ENCODE peak calls at places on chromosomes 2 and 18, in eight cellular contexts. P is ovary; Z is A549; R is lower lobe of right lung; B is fibroblast of lung; Q is CD8-positive, alpha-beta T cell; F is GM13976; C is left ventricle myocardium inferior. N is an unnamed sample.

GRCh38 chr2:5925620-5926019 is 233.4 kb downstream of the SOX11 start:
- DNase-seq in P (no peak), Z (no peak), R (no peak), B (no peak), Q (no peak), F (no peak), C (no peak), N (no peak)

GRCh38 chr2:105701042-105701441 is 43.7 kb upstream of the NCK2 start:
- DNase-seq in P (no peak), Z (no peak), R (no peak), B (no peak), Q (no peak), F (no peak), C (no peak), N (no peak)

GRCh38 chr2:6772366-6772710 is 93.4 kb downstream of the CMPK2 start:
- DNase-seq in P (no peak), Z (no peak), R (no peak), B (peak), Q (no peak), F (no peak), C (no peak), N (no peak)

GRCh38 chr2:207533609-207534008 is 3.8 kb downstream of the CREB1 start:
- DNase-seq in P (no peak), Z (no peak), R (no peak), B (no peak), Q (no peak), F (no peak), C (no peak), N (no peak)

GRCh38 chr2:128373346-128374000 is 54.8 kb upstream of the HS6ST1 start:
- DNase-seq in P (no peak), Z (no peak), R (no peak), B (no peak), Q (no peak), F (no peak), C (no peak), N (no peak)

GRCh38 chr18:58785171-58785805 is 79.4 kb upstream of the ZNF532 start:
- DNase-seq in P (no peak), Z (peak), R (no peak), B (peak), Q (no peak), F (no peak), C (no peak), N (no peak)

GRCh38 chr2:172300851-172301250 is 126.5 kb upstream of the ITGA6 start:
- DNase-seq in P (no peak), Z (no peak), R (no peak), B (no peak), Q (no peak), F (no peak), C (no peak), N (no peak)

GRCh38 chr18:13433685-13434084 is 215.1 kb downstream of the LDLRAD4 start:
- DNase-seq in P (no peak), Z (no peak), R (no peak), B (no peak), Q (no peak), F (no peak), C (no peak), N (no peak)

GRCh38 chr18:3852321-3852720 is 402.3 kb downstream of the TGIF1 start:
- DNase-seq in P (no peak), Z (no peak), R (no peak), B (no peak), Q (no peak), F (no peak), C (no peak), N (no peak)

GRCh38 chr18:73520229-73520628 is 627.4 kb downstream of the FBXO15 start:
- DNase-seq in P (no peak), Z (peak), R (no peak), B (no peak), Q (no peak), F (no peak), C (no peak), N (no peak)

GRCh38 chr2:9552491-9553178 is 3.0 kb downstream of the ADAM17 start:
- DNase-seq in P (no peak), Z (peak), R (no peak), B (peak), Q (no peak), F (peak), C (no peak), N (peak)

GRCh38 chr2:33317369-33318015 is 159.0 kb upstream of the RASGRP3 start:
- DNase-seq in P (no peak), Z (no peak), R (no peak), B (no peak), Q (no peak), F (no peak), C (no peak), N (no peak)

GRCh38 chr18:74796928-74797576 is 199.4 kb downstream of the ZNF407 start:
- DNase-seq in P (no peak), Z (no peak), R (no peak), B (peak), Q (no peak), F (peak), C (no peak), N (peak)

GRCh38 chr2:34910018-34910417 is 1310.9 kb upstream of the FAM98A start:
- DNase-seq in P (no peak), Z (no peak), R (no peak), B (no peak), Q (no peak), F (no peak), C (no peak), N (no peak)

GRCh38 chr2:8491296-8492048 is 190.4 kb upstream of the ID2 start:
- DNase-seq in P (peak), Z (no peak), R (no peak), B (no peak), Q (no peak), F (no peak), C (no peak), N (no peak)

DNA sequence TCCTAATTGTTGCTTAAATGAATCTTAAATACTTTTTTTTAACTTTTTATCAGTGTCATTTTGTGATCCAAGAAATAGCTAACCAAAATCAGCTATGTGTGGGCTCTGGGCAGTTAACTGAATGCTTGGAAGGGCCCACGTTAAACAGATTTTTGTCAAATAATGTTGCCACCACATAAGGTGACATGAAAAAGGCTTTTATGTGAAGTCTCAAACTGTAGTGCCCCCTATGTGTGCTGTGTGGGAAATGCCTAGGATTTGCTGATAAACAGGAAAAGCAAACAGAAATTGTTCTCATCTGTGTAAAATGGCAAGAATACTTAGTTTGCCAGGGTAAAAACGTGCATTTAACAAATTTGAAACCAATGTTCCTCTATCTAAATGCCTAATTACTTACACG is 242.2 kb downstream of the ZNF516 start:
- DNase-seq in P (no peak), Z (peak), R (no peak), B (no peak), Q (no peak), F (no peak), C (no peak), N (no peak)
- TF ChIP-seq CTCF in P (no peak), Z (no peak), R (no peak), B (peak), Q (no peak), F (peak), C (peak), N (peak)

GRCh38 chr2:65999790-66000189 is 435.1 kb upstream of the MEIS1 start:
- DNase-seq in P (no peak), Z (no peak), R (no peak), B (no peak), Q (no peak), F (no peak), C (no peak), N (no peak)
- TF ChIP-seq CTCF in P (no peak), Z (no peak), R (no peak), B (peak), Q (no peak), F (no peak), C (no peak), N (no peak)

GRCh38 chr18:9535430-9535972 is 60.2 kb downstream of the RALBP1 start:
- DNase-seq in P (peak), Z (peak), R (no peak), B (peak), Q (no peak), F (no peak), C (no peak), N (no peak)
- TF ChIP-seq CTCF in P (no peak), Z (no peak), R (no peak), B (no peak), Q (no peak), F (no peak), C (no peak), N (no peak)

DNA sequence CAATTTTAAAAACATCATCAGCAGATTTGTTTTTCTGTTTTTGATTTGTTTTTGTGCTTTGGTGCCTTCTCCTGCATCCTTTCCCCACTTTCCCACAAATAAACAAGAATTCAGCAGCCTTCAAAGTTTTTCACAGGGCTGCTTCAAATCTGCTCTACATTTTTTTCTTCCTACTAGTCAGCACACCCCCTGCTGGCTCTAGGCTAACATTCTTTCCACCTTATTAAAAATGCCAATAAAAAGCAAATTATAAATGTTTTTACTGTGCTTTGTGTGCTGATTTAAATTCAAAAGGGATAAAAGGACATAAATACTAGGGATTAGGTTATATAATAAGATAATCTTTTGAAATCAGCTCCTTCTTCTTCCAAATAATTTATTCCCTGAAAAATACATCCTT is 6.2 kb upstream of the CNTNAP5 start:
- DNase-seq in P (no peak), Z (no peak), R (no peak), B (no peak), Q (no peak), F (no peak), C (no peak), N (no peak)
- TF ChIP-seq CTCF in P (no peak), Z (no peak), R (no peak), B (no peak), Q (no peak), F (no peak), C (no peak), N (no peak)

DNA sequence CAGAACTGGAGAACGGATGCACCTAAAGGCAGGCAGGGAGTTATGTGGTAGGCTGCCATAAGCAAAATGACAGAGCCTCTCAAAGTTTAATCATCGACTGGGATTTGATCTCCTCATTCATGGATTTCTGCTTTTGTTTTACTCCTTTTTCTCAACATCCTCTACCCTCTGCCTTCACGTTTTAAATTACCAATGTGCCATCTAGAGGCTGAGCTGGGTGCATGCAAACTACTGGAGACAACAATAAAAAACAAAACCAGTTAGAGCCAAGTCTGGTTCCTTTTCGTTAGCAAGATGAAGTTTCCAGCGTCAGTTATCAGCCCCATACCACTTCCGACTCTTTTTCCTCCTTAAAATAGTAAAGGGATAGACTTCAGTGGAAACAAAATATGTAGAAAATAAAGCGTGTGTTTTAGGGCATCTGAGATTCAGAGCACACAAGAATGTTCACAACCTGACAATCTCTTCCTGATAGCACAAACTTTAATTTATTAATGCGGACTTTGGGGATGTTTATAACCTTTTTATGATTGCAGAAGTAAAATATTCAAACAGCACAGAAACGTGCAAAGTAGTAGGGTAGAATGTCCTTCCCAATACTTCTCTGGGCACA is 117.0 kb downstream of the LAMA1 start:
- DNase-seq in P (no peak), Z (no peak), R (no peak), B (no peak), Q (no peak), F (no peak), C (no peak), N (no peak)
- TF ChIP-seq CTCF in P (no peak), Z (peak), R (peak), B (peak), Q (no peak), F (no peak), C (peak), N (no peak)

GRCh38 chr2:203648273-203648672 is 58.2 kb upstream of the CD28 start:
- DNase-seq in P (no peak), Z (peak), R (no peak), B (no peak), Q (no peak), F (no peak), C (no peak), N (no peak)

GRCh38 chr2:203647579-203647978 is 58.9 kb upstream of the CD28 start:
- DNase-seq in P (no peak), Z (no peak), R (no peak), B (no peak), Q (no peak), F (no peak), C (no peak), N (no peak)

GRCh38 chr2:203649176-203649814 is 57.1 kb upstream of the CD28 start:
- DNase-seq in P (no peak), Z (no peak), R (no peak), B (no peak), Q (no peak), F (no peak), C (no peak), N (no peak)

GRCh38 chr2:203646961-203647360 is 59.5 kb upstream of the CD28 start:
- DNase-seq in P (no peak), Z (no peak), R (no peak), B (no peak), Q (no peak), F (no peak), C (no peak), N (no peak)

GRCh38 chr2:203646266-203646864 is 60.1 kb upstream of the CD28 start:
- DNase-seq in P (no peak), Z (no peak), R (no peak), B (no peak), Q (no peak), F (no peak), C (no peak), N (no peak)
- TF ChIP-seq CTCF in P (no peak), Z (no peak), R (no peak), B (no peak), Q (no peak), F (no peak), C (no peak), N (no peak)

GRCh38 chr2:20600756-20601325 is 50.1 kb downstream of the HS1BP3 start:
- DNase-seq in P (no peak), Z (no peak), R (no peak), B (no peak), Q (no peak), F (no peak), C (no peak), N (no peak)
- TF ChIP-seq CTCF in P (no peak), Z (peak), R (peak), B (peak), Q (no peak), F (no peak), C (peak), N (no peak)

DNA sequence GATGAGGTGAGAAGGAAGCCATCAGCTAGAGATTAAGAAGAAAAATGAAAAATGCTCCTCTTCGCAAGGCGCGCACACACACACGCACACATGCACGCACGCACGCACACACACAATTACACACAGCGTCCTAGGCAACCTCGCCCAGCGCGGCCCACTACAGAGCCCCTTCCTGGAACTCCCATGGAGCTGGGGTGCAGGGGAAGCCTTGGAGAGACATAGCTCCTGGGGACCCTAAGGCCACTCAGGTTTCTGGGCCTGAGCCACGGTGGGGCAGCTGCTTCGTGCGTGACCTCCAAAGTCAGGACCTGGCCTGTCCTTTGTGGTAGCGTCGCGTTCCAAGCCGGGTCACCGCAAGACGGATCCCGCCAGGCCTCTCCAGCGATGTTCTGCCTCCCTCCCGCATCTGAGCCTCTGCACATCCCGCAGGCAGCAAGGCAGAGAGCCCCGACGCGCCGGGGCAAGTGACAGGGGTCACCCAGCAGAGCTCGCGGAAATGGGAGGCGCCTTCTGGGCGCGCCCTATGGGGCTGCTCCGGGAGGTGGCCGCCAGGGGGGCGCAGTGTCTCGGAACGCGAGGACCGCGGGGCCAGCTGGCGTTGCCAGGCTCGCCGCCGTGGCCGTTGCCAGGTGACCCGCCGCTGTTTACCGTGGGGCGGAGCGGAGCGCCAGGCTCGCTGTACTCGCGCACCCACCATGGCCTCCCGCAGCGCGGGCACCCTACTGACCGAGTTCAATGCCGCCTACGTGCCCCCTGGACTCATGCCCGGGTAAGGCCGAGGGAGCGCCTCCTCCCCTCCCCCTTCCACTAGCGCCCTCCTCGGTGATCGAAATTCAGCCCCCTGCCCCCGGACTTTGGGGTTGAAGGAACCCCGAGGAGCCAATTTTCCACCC is 79.0 kb downstream of the CIB4 start:
- DNase-seq in P (no peak), Z (peak), R (peak), B (peak), Q (peak), F (peak), C (peak), N (no peak)
- TF ChIP-seq CTCF in P (peak), Z (peak), R (no peak), B (no peak), Q (no peak), F (no peak), C (peak), N (peak)

GRCh38 chr2:149466635-149467034 is 120.9 kb downstream of the MMADHC start:
- DNase-seq in P (no peak), Z (no peak), R (no peak), B (peak), Q (no peak), F (no peak), C (no peak), N (no peak)
- TF ChIP-seq CTCF in P (no peak), Z (no peak), R (no peak), B (no peak), Q (no peak), F (no peak), C (no peak), N (no peak)